ENCODE peak calls at places on chromosomes 11 and 22, in nine cellular contexts. Y, H, R, N, K, X, D, B and W are unnamed samples.

GRCh38 chr11:12003815-12004214 is 4.6 kb downstream of the DKK3 start:
- DNase-seq in Y (no peak), H (no peak), R (no peak), N (no peak), K (no peak), X (no peak), D (no peak), B (no peak), W (no peak)

GRCh38 chr11:17699157-17700114 is 19.9 kb upstream of the MYOD1 start:
- DNase-seq in Y (no peak), H (no peak), R (no peak), N (no peak), K (no peak), X (no peak), D (no peak), B (no peak), W (no peak)

GRCh38 chr22:28768701-28769393 is 3.6 kb upstream of the CCDC117 start:
- DNase-seq in Y (no peak), H (no peak), R (no peak), N (no peak), K (no peak), X (no peak), D (no peak), B (no peak), W (no peak)

GRCh38 chr11:107744736-107745135 is 32.9 kb upstream of the SLN start:
- DNase-seq in Y (no peak), H (no peak), R (no peak), N (no peak), K (peak), X (no peak), D (no peak), B (no peak), W (no peak)

GRCh38 chr22:24106385-24107381 is 74.6 kb upstream of the SUSD2 start:
- DNase-seq in Y (no peak), H (no peak), R (no peak), N (no peak), K (no peak), X (no peak), D (peak), B (no peak), W (no peak)

GRCh38 chr11:134412508-134413333 is 679 bp upstream of the B3GAT1 start:
- DNase-seq in Y (no peak), H (no peak), R (no peak), N (no peak), K (no peak), X (no peak), D (no peak), B (peak), W (no peak)

GRCh38 chr11:105443623-105444022 is 166.2 kb upstream of the GRIA4 start:
- DNase-seq in Y (no peak), H (no peak), R (no peak), N (no peak), K (no peak), X (no peak), D (no peak), B (no peak), W (no peak)

GRCh38 chr11:74468058-74468457 is 709 bp upstream of the KCNE3 start:
- DNase-seq in Y (no peak), H (no peak), R (no peak), N (no peak), K (no peak), X (no peak), D (no peak), B (no peak), W (no peak)

GRCh38 chr11:95119361-95120060 is 29.9 kb downstream of the ENDOD1 start:
- DNase-seq in Y (no peak), H (no peak), R (no peak), N (no peak), K (no peak), X (no peak), D (no peak), B (no peak), W (peak)

GRCh38 chr11:114080219-114080618 is 20.7 kb downstream of the ZBTB16 start:
- DNase-seq in Y (peak), H (peak), R (no peak), N (no peak), K (no peak), X (no peak), D (no peak), B (no peak), W (no peak)

GRCh38 chr11:122440783-122441701 is 214.5 kb upstream of the UBASH3B start:
- DNase-seq in Y (peak), H (peak), R (no peak), N (no peak), K (no peak), X (no peak), D (no peak), B (peak), W (no peak)

GRCh38 chr11:107257660-107258059 is 200.0 kb downstream of the CWF19L2 start:
- DNase-seq in Y (no peak), H (no peak), R (no peak), N (no peak), K (no peak), X (no peak), D (no peak), B (no peak), W (no peak)

GRCh38 chr22:46763051-46763705 is 728 bp downstream of the TBC1D22A start:
- DNase-seq in Y (peak), H (peak), R (no peak), N (no peak), K (no peak), X (no peak), D (no peak), B (no peak), W (no peak)

GRCh38 chr11:36109499-36109849 is 165.6 kb downstream of the LDLRAD3 start:
- DNase-seq in Y (no peak), H (no peak), R (no peak), N (no peak), K (no peak), X (no peak), D (no peak), B (no peak), W (no peak)

GRCh38 chr11:16986434-16987204 is 27.6 kb downstream of the PLEKHA7 start:
- DNase-seq in Y (no peak), H (no peak), R (peak), N (no peak), K (no peak), X (no peak), D (peak), B (no peak), W (peak)

GRCh38 chr11:57131080-57131790 is 50.5 kb upstream of the LRRC55 start:
- DNase-seq in Y (no peak), H (no peak), R (no peak), N (peak), K (peak), X (no peak), D (no peak), B (no peak), W (peak)

GRCh38 chr11:121722431-121723256 is 269.9 kb upstream of the SORL1-AS1 start:
- DNase-seq in Y (peak), H (peak), R (peak), N (peak), K (peak), X (no peak), D (no peak), B (peak), W (peak)

GRCh38 chr11:72078477-72078876 is 1.9 kb downstream of the NUMA1 start:
- DNase-seq in Y (no peak), H (no peak), R (no peak), N (no peak), K (no peak), X (no peak), D (no peak), B (no peak), W (no peak)

GRCh38 chr11:116557261-116557660 is 215.5 kb downstream of the BUD13 start:
- DNase-seq in Y (no peak), H (no peak), R (no peak), N (no peak), K (no peak), X (no peak), D (no peak), B (no peak), W (no peak)

GRCh38 chr11:29676993-29677392 is 339.8 kb downstream of the KCNA4 start:
- DNase-seq in Y (no peak), H (no peak), R (no peak), N (no peak), K (no peak), X (no peak), D (no peak), B (no peak), W (no peak)

GRCh38 chr11:270451-271208 is 7.6 kb upstream of the NLRP6 start:
- DNase-seq in Y (no peak), H (no peak), R (no peak), N (no peak), K (no peak), X (no peak), D (no peak), B (no peak), W (no peak)

GRCh38 chr11:267491-267994 is 10.7 kb upstream of the NLRP6 start:
- DNase-seq in Y (no peak), H (peak), R (no peak), N (no peak), K (no peak), X (no peak), D (peak), B (no peak), W (peak)

GRCh38 chr11:271316-271715 is 6.9 kb upstream of the NLRP6 start:
- DNase-seq in Y (no peak), H (no peak), R (no peak), N (no peak), K (no peak), X (no peak), D (no peak), B (peak), W (no peak)

GRCh38 chr11:266676-267439 is 11.3 kb upstream of the NLRP6 start:
- DNase-seq in Y (no peak), H (no peak), R (no peak), N (no peak), K (no peak), X (no peak), D (no peak), B (no peak), W (no peak)

DNA sequence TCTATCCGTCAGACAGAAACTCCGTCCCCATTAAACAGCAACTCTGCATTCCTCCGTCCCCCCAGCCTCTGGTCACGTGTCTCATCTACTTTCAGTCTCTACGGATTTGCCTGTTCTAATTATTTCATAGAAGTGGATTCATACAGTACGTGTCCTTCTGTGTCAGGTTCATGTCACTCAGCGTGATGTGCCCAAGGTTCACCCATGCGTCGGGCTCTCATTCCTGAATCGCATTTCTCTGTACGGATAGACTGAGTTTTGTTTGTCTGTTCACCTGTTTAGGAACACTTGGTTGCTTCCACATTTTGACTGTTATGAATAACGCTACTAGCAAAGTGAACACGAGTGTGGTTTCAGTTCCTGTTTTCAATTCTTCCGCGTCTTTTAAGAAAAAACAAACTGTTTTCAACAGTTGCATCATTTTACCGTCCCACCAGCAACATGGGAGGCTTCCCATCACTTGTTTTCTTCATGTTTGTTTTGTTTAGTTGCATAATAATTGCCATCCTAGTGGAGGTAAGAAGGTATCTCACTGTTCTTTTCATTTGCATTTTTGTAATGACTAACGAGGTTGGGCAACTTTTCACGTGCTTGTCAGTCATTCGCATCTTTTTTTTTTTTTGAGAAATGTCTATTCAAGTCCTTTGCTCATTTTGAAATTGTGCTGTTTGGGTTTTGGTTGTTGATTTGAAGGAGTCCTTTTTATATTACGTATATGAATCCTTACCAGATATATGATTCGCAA is 8.9 kb upstream of the NLRP6 start:
- DNase-seq in Y (peak), H (no peak), R (no peak), N (no peak), K (no peak), X (no peak), D (peak), B (no peak), W (no peak)
- TF ChIP-seq POLR2A in Y (no peak), H (no peak), R (no peak), N (no peak), K (no peak), X (no peak), D (no peak), B (no peak), W (no peak)

GRCh38 chr11:129348813-129349212 is 26.8 kb upstream of the BARX2 start:
- DNase-seq in Y (no peak), H (no peak), R (no peak), N (no peak), K (no peak), X (no peak), D (no peak), B (no peak), W (no peak)

GRCh38 chr11:129354688-129355087 is 21.0 kb upstream of the BARX2 start:
- DNase-seq in Y (no peak), H (no peak), R (no peak), N (no peak), K (no peak), X (no peak), D (no peak), B (no peak), W (no peak)

GRCh38 chr11:129346916-129347315 is 28.7 kb upstream of the BARX2 start:
- DNase-seq in Y (no peak), H (no peak), R (no peak), N (no peak), K (no peak), X (no peak), D (no peak), B (no peak), W (no peak)

DNA sequence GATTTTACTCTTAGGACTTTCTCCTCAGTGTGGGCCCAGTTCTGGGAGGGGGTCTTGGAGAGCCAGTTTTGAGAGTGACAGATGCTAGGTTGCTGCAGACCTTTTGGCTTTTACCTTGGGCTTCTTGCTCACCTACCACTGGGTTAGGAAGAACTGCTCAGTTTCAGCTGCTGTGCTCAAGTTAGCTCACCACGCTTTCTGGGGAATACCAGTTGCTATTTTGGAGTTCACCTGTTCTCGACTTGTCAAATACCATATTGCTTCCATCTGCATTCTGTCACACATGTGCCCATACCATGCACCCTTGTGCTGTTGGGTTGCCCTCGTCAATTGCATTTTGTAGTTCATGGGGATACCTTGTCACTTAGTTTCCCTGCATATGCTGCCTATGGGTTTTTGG is 23.0 kb upstream of the BARX2 start:
- DNase-seq in Y (no peak), H (no peak), R (no peak), N (no peak), K (peak), X (no peak), D (no peak), B (no peak), W (no peak)
- H3K4me3 ChIP-seq in Y (no peak), H (no peak), R (no peak), N (no peak), K (no peak), X (no peak), D (no peak), B (no peak), W (no peak)

GRCh38 chr11:96396637-96397036 is 6.8 kb downstream of the JRKL start:
- DNase-seq in Y (no peak), H (no peak), R (no peak), N (no peak), K (no peak), X (no peak), D (no peak), B (no peak), W (no peak)
- TF ChIP-seq POLR2AphosphoS5 in Y (no peak), H (no peak), R (no peak), N (no peak), K (no peak), X (no peak), D (no peak), B (no peak), W (no peak)

GRCh38 chr11:92046103-92046502 is 178.5 kb upstream of the FAT3 start:
- DNase-seq in Y (no peak), H (no peak), R (no peak), N (no peak), K (no peak), X (no peak), D (no peak), B (no peak), W (no peak)
- TF ChIP-seq POLR2A in Y (no peak), H (no peak), R (no peak), N (no peak), K (no peak), X (no peak), D (no peak), B (no peak), W (no peak)

DNA sequence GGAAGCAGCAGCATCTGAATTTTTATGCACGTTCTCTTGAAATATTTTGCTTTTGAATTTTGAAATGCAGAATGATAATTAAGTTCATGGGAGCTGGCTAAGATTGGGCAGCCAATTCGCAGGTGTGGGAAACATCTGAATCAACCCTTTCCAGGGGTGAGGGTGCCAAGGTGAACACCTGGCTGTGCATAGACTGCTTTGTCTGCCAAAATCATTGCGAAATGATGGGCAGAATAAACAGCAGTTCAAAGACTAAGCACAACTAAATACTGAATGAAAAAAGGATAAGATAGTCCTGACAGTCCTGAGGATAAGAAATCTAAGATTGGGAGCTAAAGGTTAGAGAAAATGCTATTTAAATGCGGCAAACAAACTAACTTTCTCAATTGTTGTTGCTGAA is 813.3 kb upstream of the RAG2 start:
- DNase-seq in Y (no peak), H (no peak), R (no peak), N (no peak), K (no peak), X (no peak), D (no peak), B (no peak), W (no peak)
- H3K4me3 ChIP-seq in Y (no peak), H (no peak), R (no peak), N (no peak), K (no peak), X (no peak), D (no peak), B (no peak), W (no peak)

DNA sequence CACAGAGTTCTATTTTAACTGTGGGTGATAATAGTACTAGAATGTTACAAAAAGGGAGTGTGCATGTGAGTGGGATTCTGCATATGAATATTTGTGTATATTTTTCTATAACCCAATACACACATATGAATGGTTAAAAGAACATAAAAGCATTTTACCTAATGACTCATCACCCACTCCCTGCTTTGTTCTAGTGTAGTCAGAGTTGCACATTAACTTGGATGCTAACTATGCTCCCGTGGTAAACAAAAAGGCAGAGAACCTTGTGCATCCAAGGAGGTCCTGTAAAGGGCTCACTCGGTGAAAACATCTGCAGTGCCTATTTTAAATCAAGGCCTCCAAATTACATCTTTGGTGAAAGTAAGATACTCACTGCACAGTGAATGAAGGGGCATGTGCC is 1289.4 kb downstream of the LRRC4C start:
- DNase-seq in Y (no peak), H (no peak), R (no peak), N (no peak), K (no peak), X (no peak), D (peak), B (no peak), W (no peak)
- TF ChIP-seq POLR2AphosphoS5 in Y (no peak), H (no peak), R (no peak), N (no peak), K (no peak), X (no peak), D (no peak), B (no peak), W (no peak)

DNA sequence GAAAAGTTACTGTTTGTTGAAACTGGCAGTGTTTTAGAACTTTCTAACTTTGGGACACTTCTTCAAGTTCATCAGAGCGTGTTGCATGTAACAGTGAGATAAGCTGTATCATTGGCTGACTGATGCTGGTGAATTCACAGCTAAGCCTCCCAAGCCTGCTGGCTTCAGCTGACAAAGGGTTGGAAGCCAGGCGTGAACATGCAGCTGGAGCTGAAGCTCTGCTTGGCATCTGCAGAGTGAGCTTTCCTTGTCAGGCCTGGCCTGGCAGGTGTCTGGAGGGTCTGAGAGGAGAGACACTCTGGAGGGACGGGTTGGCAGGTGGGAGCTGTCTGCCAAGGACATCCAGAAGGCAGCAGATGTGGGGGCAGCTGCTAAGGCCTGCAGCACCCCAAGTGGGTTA is 1.5 kb downstream of the AMPD3 start:
- DNase-seq in Y (no peak), H (no peak), R (no peak), N (no peak), K (peak), X (no peak), D (no peak), B (no peak), W (no peak)
- TF ChIP-seq POLR2A in Y (no peak), H (no peak), R (no peak), N (no peak), K (no peak), X (no peak), D (no peak), B (no peak), W (no peak)

GRCh38 chr11:110148775-110149744 is 55.9 kb downstream of the ZC3H12C start:
- DNase-seq in Y (no peak), H (no peak), R (no peak), N (no peak), K (no peak), X (peak), D (no peak), B (no peak), W (no peak)
- H3K4me3 ChIP-seq in Y (no peak), H (no peak), R (no peak), N (no peak), K (no peak), X (peak), D (no peak), B (no peak), W (no peak)

DNA sequence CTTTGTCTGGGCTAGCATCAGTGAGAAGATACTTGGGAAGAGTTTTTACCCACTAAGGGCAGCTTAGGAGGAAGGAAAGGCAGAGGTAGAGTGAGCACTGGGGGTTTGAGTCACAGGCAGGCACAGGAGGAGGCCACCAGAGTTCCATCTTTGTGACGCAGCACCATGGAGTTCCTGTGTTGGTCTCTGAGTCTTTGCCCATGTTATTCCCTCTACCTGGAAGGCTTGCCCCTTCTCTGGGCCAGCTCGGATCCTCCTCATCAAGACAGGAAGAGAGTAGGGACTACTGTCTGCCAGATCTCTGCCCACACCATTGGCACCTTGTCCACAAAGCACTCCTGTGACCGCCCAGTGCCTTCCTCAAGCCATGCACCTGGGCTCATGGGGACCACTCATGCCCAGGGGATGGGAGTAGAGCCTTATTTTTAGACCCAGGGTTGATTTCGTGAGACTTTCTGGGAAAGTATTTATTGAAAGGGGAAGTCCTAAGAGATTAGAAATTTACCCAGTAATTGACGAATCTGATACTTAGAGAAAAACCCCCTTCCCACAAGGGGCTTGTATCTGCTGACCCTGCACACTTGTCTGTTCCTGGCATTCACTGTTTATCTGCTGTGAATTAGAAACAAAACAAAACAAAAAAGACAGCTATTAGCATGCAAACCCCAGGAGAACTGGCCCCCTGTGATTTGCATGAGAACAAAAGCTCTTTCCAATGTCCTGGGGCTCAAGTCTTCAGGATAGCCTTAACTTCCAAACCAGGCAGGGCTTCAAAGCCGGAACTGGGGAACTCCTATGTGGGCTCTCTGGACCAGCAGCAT is 35.9 kb upstream of the MYEOV start:
- DNase-seq in Y (no peak), H (peak), R (no peak), N (peak), K (no peak), X (no peak), D (peak), B (no peak), W (no peak)
- TF ChIP-seq POLR2AphosphoS5 in Y (no peak), H (no peak), R (no peak), N (no peak), K (no peak), X (no peak), D (peak), B (no peak), W (no peak)